ENCODE peak calls at places on chromosome 13, in five cellular contexts. O, A, L, D and R are unnamed samples.

GRCh38 chr13:29570058-29570654 is 25.3 kb downstream of the SLC7A1 start:
- DNase-seq in O (no peak), D (no peak), A (no peak), L (no peak), R (no peak)

GRCh38 chr13:79703772-79704171 is 222.8 kb downstream of the NDFIP2 start:
- DNase-seq in L (no peak), A (no peak), D (no peak), O (no peak), R (no peak)

GRCh38 chr13:22744688-22745452 is 435.9 kb upstream of the SGCG start:
- DNase-seq in L (no peak), A (peak), D (no peak), O (no peak), R (no peak)

GRCh38 chr13:113666951-113667701 is at the start of gene GRK1:
- DNase-seq in L (peak), A (no peak), O (no peak), D (no peak), R (no peak)

GRCh38 chr13:34076319-34076718 is 258.4 kb downstream of the RFC3 start:
- DNase-seq in L (no peak), A (no peak), O (no peak), D (peak), R (no peak)

GRCh38 chr13:21674271-21675009 is 3.6 kb downstream of the FGF9 start:
- DNase-seq in O (no peak), D (no peak), L (peak), A (peak), R (peak)

GRCh38 chr13:73657821-73658540 is 476.2 kb downstream of the KLF12 start:
- DNase-seq in A (no peak), L (no peak), D (peak), O (peak), R (no peak)

GRCh38 chr13:36428083-36428482 is 4.2 kb upstream of the CCNA1 start:
- DNase-seq in D (no peak), O (peak), A (no peak), L (no peak), R (no peak)

GRCh38 chr13:98272549-98272948 is 95.5 kb upstream of the RNF113B start:
- DNase-seq in O (no peak), L (no peak), D (no peak), A (no peak), R (no peak)

GRCh38 chr13:47903836-47904235 is 97.2 kb downstream of the SUCLA2 start:
- DNase-seq in A (no peak), D (peak), L (no peak), O (peak), R (no peak)

GRCh38 chr13:26558074-26558805 is 757 bp downstream of the WASF3 start:
- DNase-seq in L (no peak), O (peak), A (no peak), D (peak), R (peak)

GRCh38 chr13:107210216-107211010 is 642.5 kb upstream of the ARGLU1 start:
- DNase-seq in L (no peak), O (peak), A (no peak), D (peak), R (no peak)

GRCh38 chr13:20525601-20526544 is at the start of gene CRYL1:
- DNase-seq in A (peak), O (peak), D (peak), L (peak), R (peak)

GRCh38 chr13:99970761-99971575 is 599 bp downstream of the ZIC5 start:
- DNase-seq in D (no peak), O (no peak), L (no peak), A (peak), R (peak)

GRCh38 chr13:45630791-45631190 is 15.3 kb upstream of the ERICH6B start:
- DNase-seq in A (no peak), O (no peak), L (no peak), D (no peak), R (no peak)

GRCh38 chr13:20332361-20333096 is 100.4 kb upstream of the GJB6 start:
- DNase-seq in O (no peak), D (peak), A (no peak), L (no peak), R (no peak)

GRCh38 chr13:40355126-40355719 is 311.2 kb downstream of the FOXO1 start:
- DNase-seq in O (no peak), D (no peak), A (no peak), L (no peak), R (no peak)

GRCh38 chr13:28659611-28659970 is 661 bp downstream of the POMP start:
- DNase-seq in L (no peak), O (peak), D (peak), A (no peak), R (no peak)

DNA sequence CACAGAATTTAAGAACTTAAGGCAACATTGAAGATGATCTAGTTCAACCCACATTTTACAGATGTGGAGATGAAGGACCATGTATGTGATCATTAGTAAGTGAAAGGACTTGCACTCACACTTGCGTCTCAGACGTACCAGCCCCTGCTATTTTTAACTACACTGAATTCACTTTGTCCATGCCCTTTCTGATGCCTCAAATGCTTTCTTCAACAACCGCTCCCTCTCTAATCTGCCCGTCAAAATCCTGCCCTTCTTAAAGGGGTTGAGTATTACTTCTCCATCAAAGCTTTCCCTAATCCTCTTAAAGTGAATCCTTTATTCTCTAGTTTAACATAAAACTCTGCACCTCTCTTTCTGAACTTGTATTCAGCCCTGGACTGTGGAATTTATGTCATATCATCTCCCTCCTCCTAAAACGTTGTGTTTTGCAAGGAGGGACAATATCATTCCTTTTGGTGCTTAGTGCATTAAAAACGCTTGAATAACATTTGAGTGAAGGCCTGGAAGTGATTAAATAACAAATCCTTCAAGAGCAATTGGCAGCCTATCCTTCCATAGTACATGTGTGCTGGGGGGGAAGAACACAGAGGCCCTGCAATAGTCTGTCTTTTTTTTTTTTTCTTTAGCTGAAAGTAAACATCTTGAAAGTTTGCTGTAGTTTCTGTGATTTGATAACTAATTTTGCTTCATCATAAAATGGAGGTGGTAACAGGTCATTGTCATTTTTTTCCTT is 493.3 kb downstream of the LMO7 start:
- DNase-seq in L (no peak), O (no peak), D (no peak), A (no peak), R (no peak)
- TF ChIP-seq CTCF in L (no peak), O (no peak), D (no peak), A (no peak), R (no peak)

DNA sequence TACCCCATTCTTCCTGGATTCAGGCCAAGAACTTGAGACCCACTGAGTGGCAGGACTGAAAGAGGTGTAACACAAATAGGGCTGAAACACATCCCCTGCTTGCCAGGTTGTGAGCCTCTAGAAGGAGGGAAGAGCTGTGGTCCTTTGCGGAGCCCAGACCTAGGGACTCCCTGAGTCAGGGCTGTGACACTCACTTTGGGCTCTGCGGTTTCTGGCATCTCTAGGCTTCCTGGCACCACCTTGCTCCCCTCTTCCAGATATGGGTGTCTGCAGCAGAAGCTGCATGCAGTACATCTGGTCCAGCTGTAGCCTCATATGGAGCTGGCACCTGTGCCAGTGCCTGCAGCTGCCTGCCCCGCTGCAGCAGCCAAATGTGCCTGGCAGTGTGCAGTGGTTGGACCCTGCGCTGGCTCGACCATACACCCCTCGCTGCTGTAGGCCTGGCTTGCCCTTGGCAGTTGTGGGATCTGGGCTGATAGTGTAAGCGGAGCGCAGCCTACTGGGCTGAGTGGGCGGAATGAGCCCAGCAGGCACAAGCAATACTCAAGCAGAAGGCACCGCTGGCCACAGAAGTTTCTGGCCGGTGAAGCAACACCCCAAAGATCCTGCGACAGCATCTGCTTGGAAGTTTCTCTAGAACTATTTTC is 290.4 kb downstream of the SLITRK6 start:
- DNase-seq in A (peak), L (no peak), O (peak), D (no peak), R (no peak)
- TF ChIP-seq CTCF in A (peak), L (no peak), O (peak), D (no peak), R (no peak)

GRCh38 chr13:66689037-66689619 is 541.0 kb downstream of the PCDH9 start:
- DNase-seq in L (no peak), A (no peak), D (no peak), O (peak), R (no peak)
- TF ChIP-seq CTCF in L (no peak), A (peak), D (peak), O (peak), R (no peak)

GRCh38 chr13:87798536-87798935 is 127.4 kb downstream of the SLITRK5 start:
- DNase-seq in L (no peak), O (no peak), A (no peak), D (no peak), R (no peak)

GRCh38 chr13:87788363-87788762 is 117.2 kb downstream of the SLITRK5 start:
- DNase-seq in D (no peak), O (no peak), A (no peak), L (no peak), R (no peak)

GRCh38 chr13:87792878-87793277 is 121.7 kb downstream of the SLITRK5 start:
- DNase-seq in D (no peak), L (no peak), O (no peak), A (peak), R (no peak)
- TF ChIP-seq CTCF in D (no peak), L (no peak), O (no peak), A (peak), R (no peak)

GRCh38 chr13:61485128-61485765 is 69.6 kb upstream of the PCDH20 start:
- DNase-seq in D (no peak), A (no peak), O (no peak), L (no peak), R (no peak)

GRCh38 chr13:61486496-61486895 is 70.8 kb upstream of the PCDH20 start:
- DNase-seq in D (no peak), O (no peak), A (peak), L (no peak), R (no peak)
- TF ChIP-seq CTCF in D (no peak), O (no peak), A (no peak), L (no peak), R (no peak)

GRCh38 chr13:66200555-66200954 is 1029.6 kb downstream of the PCDH9 start:
- DNase-seq in L (no peak), O (peak), A (no peak), D (no peak), R (no peak)
- TF ChIP-seq CTCF in L (no peak), O (peak), A (no peak), D (no peak), R (no peak)

GRCh38 chr13:104530741-104531140 is 1464.5 kb upstream of the SLC10A2 start:
- DNase-seq in O (no peak), L (no peak), A (no peak), D (no peak), R (no peak)
- TF ChIP-seq CTCF in O (no peak), L (no peak), A (no peak), D (no peak), R (no peak)

GRCh38 chr13:61684976-61685682 is 269.5 kb upstream of the PCDH20 start:
- DNase-seq in A (no peak), D (no peak), L (no peak), O (no peak), R (no peak)

GRCh38 chr13:61685683-61686013 is 270.0 kb upstream of the PCDH20 start:
- DNase-seq in O (no peak), A (peak), D (no peak), L (no peak), R (peak)
- TF ChIP-seq CTCF in O (no peak), A (peak), D (no peak), L (no peak), R (no peak)

GRCh38 chr13:87680298-87680697 is 9.1 kb downstream of the SLITRK5 start:
- DNase-seq in D (no peak), A (no peak), O (no peak), L (no peak), R (peak)
- TF ChIP-seq CTCF in D (no peak), A (peak), O (no peak), L (no peak), R (no peak)